ENCODE peak calls at places on chromosomes 7 and 10, in six cellular contexts. J, T, I, B, H and C are unnamed samples.

GRCh38 chr10:72097448-72098300 is 9.3 kb upstream of the SPOCK2 start:
- DNase-seq in I (peak), J (no peak), H (no peak), B (peak), T (no peak), C (no peak)

GRCh38 chr7:38451840-38452239 is 178.4 kb upstream of the TARP start:
- DNase-seq in B (peak), J (no peak), H (no peak), I (peak), T (no peak), C (no peak)

GRCh38 chr7:39827571-39827970 is 122.5 kb upstream of the CDK13 start:
- DNase-seq in J (no peak), H (no peak), T (no peak), B (no peak), I (no peak), C (no peak)

GRCh38 chr10:133133471-133134231 is 26.4 kb upstream of the KNDC1 start:
- DNase-seq in I (no peak), T (peak), H (peak), B (no peak), J (no peak), C (no peak)

GRCh38 chr10:70763567-70763966 is 21.6 kb downstream of the TBATA start:
- DNase-seq in H (peak), J (no peak), T (peak), I (no peak), B (no peak), C (no peak)

GRCh38 chr10:86744067-86744725 is 12.2 kb upstream of the BMPR1A start:
- DNase-seq in J (no peak), T (no peak), H (no peak), B (no peak), I (peak), C (no peak)

GRCh38 chr7:120931243-120931642 is 19.3 kb upstream of the ING3 start:
- DNase-seq in H (no peak), I (no peak), J (no peak), T (no peak), B (peak), C (no peak)

GRCh38 chr7:105388373-105389089 is at the start of gene SRPK2:
- DNase-seq in I (peak), H (peak), T (peak), J (peak), B (peak), C (no peak)

GRCh38 chr10:124717911-124718734 is 26.1 kb downstream of the FAM53B start:
- DNase-seq in T (no peak), B (peak), I (no peak), H (no peak), J (peak), C (no peak)

GRCh38 chr10:32954545-32955298 is 3.3 kb downstream of the ITGB1 start:
- DNase-seq in H (no peak), B (no peak), T (no peak), I (no peak), J (no peak), C (no peak)

GRCh38 chr7:37833107-37833817 is 15.1 kb upstream of the NME8 start:
- DNase-seq in H (no peak), B (peak), I (peak), J (peak), T (peak), C (peak)

DNA sequence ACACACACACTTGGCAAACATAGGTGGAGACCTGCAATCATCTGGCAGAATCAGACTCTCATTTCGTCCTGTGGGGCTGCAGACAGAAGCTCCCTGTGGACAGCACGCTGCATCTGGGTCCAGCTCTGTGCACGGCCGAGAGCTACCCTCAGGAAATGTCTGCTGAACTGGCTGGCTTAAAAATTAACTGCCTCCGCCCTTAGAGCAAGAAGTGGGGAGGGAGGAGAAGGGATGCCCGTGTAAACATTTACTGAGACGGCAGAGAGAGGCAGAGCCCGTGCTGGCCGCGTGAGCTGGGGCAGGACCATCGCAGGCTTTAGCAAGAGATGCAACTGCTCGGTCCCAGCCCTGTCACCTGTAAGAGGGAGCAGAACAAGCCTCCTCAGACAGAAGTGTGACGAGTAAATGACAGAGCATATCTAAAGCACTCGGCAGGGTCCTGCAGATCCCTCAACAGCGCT is 81.8 kb downstream of the TNS3 start:
- DNase-seq in B (no peak), J (no peak), H (no peak), I (no peak), T (no peak), C (no peak)
- H3K27ac ChIP-seq in B (no peak), J (no peak), H (no peak), I (no peak), T (no peak), C (no peak)

DNA sequence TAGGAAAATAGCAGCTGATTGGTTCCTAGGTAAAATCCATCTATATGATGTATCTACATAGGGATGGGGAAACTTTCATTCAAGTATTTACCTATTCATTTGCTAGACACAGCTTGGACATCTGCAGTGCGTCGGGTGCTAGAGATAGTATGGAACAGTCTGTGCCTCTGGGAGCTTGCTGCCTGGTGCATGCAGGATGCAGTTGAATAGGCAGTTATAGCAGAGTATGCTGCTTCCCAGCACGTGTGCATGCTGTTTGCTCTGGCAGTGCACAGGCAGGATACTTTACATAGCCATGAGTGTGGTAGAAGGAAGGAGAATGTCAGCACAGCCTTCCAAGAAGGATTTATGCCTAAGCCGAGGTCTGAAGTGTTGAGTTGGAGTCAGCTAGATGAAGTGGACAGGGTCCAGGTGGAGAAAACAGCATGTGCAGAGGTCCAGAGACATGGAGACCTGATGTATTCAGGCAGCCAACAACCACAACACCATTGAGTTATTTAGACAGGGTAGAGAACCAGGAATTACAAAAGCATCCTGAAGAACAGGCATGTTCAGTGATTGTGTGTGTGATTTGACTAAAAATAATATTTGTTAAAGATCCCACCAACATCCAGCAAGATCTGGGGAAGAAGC is 8.1 kb downstream of the MAP3K8 start:
- DNase-seq in B (no peak), H (no peak), I (no peak), J (no peak), T (no peak), C (no peak)
- H3K4me3 ChIP-seq in B (no peak), H (no peak), I (no peak), J (no peak), T (no peak), C (no peak)

GRCh38 chr10:74589226-74589673 is 237.2 kb upstream of the KAT6B start:
- DNase-seq in H (peak), I (peak), T (peak), J (peak), B (peak), C (peak)
- H3K27ac ChIP-seq in H (no peak), I (peak), T (peak), J (peak), B (peak), C (peak)

GRCh38 chr10:5897504-5897903 is 7.5 kb downstream of the FBH1 start:
- DNase-seq in H (no peak), B (no peak), T (no peak), I (no peak), J (no peak), C (no peak)

GRCh38 chr10:5895804-5896203 is 5.8 kb downstream of the FBH1 start:
- DNase-seq in T (no peak), J (peak), I (no peak), B (no peak), H (no peak), C (no peak)

GRCh38 chr10:5895365-5895764 is 5.3 kb downstream of the FBH1 start:
- DNase-seq in T (no peak), J (no peak), I (no peak), H (no peak), B (no peak), C (no peak)

GRCh38 chr10:5896765-5897340 is 6.8 kb downstream of the FBH1 start:
- DNase-seq in T (no peak), B (no peak), I (no peak), H (no peak), J (no peak), C (no peak)

GRCh38 chr10:5896208-5896607 is 6.2 kb downstream of the FBH1 start:
- DNase-seq in T (no peak), B (no peak), J (no peak), I (no peak), H (no peak), C (no peak)
- H3K4me3 ChIP-seq in T (no peak), B (no peak), J (no peak), I (no peak), H (no peak), C (no peak)

GRCh38 chr10:62459500-62459899 is 85.3 kb downstream of the ZNF365 start:
- DNase-seq in T (no peak), B (no peak), J (no peak), I (no peak), H (no peak), C (no peak)
- H3K27ac ChIP-seq in T (no peak), B (no peak), J (no peak), I (no peak), H (no peak), C (no peak)

DNA sequence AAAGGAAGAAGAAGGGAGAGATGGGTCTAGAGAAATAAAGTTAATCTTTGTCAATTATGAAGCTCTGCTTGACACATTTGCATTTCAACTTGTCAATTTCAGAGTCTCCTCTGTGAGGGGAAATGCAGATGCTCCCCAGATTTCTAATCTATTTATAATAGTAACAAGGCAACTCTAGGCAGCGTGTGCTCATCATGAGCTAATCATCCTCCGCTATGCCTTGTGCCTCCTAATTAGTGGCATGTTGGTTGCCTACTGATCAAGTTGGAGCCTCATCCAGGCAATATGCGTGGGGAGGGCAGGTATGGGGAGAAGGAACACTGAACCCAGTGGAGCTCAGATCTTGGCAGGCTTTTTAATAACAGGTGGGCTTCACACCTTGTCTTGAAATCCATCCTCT is 628.6 kb downstream of the SORCS3 start:
- DNase-seq in H (no peak), T (no peak), B (no peak), I (no peak), J (no peak), C (no peak)
- H3K4me3 ChIP-seq in H (no peak), T (no peak), B (no peak), I (no peak), J (no peak), C (no peak)

GRCh38 chr7:77538908-77539212 is 1.8 kb downstream of the PTPN12 start:
- DNase-seq in H (no peak), I (no peak), J (no peak), T (no peak), B (no peak), C (no peak)
- H3K27ac ChIP-seq in H (peak), I (peak), J (no peak), T (peak), B (peak), C (no peak)

GRCh38 chr10:16720812-16721211 is 96.4 kb downstream of the RSU1 start:
- DNase-seq in J (no peak), H (no peak), T (no peak), B (no peak), I (no peak), C (no peak)
- H3K4me3 ChIP-seq in J (no peak), H (no peak), T (no peak), B (no peak), I (no peak), C (no peak)

GRCh38 chr7:51327287-51327717 is 10.7 kb upstream of the COBL start:
- DNase-seq in B (no peak), T (no peak), H (no peak), I (no peak), J (no peak), C (no peak)
- H3K27ac ChIP-seq in B (no peak), T (no peak), H (no peak), I (no peak), J (no peak), C (no peak)

DNA sequence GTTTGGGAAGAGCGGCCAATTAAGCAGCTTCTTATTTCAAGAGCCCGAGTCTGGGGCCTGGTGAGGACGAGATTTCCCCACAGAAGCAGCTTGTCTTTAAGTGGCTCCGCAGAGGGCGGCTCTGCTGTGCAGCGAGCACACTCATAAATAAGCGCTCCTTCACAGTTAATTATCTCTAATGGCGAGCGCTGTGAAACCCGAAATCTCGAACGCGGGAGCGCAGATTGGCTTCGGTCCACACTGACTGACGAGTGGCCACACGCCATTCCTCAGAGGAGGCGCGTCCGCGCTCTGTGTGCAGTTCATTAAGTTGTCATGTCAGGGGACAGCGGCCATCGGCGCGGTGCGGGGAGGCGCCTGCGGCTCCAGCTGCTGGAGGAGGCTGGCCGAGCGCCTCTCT is 560.9 kb downstream of the DNAJB6 start:
- DNase-seq in I (no peak), B (no peak), T (no peak), H (peak), J (no peak), C (no peak)
- H3K4me3 ChIP-seq in I (no peak), B (no peak), T (no peak), H (no peak), J (no peak), C (no peak)